ENCODE peak calls at places on chromosome 14, in seven cellular contexts. Z, R, A, F, J, I and M are unnamed samples.

GRCh38 chr14:54121461-54121860 is 164.8 kb upstream of the BMP4 start:
- DNase-seq in Z (no peak), R (no peak), A (no peak), F (no peak), J (no peak), I (no peak), M (no peak)

GRCh38 chr14:90775441-90775840 is 40.8 kb downstream of the TTC7B start:
- DNase-seq in Z (no peak), R (no peak), A (no peak), F (no peak), J (no peak), I (no peak), M (no peak)

GRCh38 chr14:103714063-103714724 is 1.1 kb downstream of the XRCC3 start:
- DNase-seq in Z (no peak), R (no peak), A (no peak), F (no peak), J (no peak), I (no peak), M (no peak)

GRCh38 chr14:90293766-90294471 is 37.6 kb downstream of the PSMC1 start:
- DNase-seq in Z (no peak), R (peak), A (no peak), F (no peak), J (no peak), I (no peak), M (no peak)

GRCh38 chr14:53871947-53872346 is 84.7 kb downstream of the BMP4 start:
- DNase-seq in Z (no peak), R (no peak), A (no peak), F (no peak), J (no peak), I (no peak), M (no peak)

GRCh38 chr14:100052819-100053218 is 12.4 kb upstream of the EVL start:
- DNase-seq in Z (no peak), R (no peak), A (no peak), F (no peak), J (no peak), I (no peak), M (no peak)

GRCh38 chr14:92356677-92357076 is 33.7 kb downstream of the SLC24A4 start:
- DNase-seq in Z (no peak), R (no peak), A (no peak), F (no peak), J (no peak), I (no peak), M (no peak)

GRCh38 chr14:72610096-72610830 is 283.6 kb downstream of the DPF3 start:
- DNase-seq in Z (no peak), R (no peak), A (no peak), F (no peak), J (no peak), I (no peak), M (no peak)

GRCh38 chr14:96978525-96979272 is 181.5 kb downstream of the VRK1 start:
- DNase-seq in Z (no peak), R (peak), A (no peak), F (no peak), J (no peak), I (no peak), M (peak)

GRCh38 chr14:42323426-42323825 is 716.8 kb downstream of the LRFN5 start:
- DNase-seq in Z (no peak), R (no peak), A (no peak), F (no peak), J (no peak), I (no peak), M (no peak)

GRCh38 chr14:21498540-21499526 is 12.3 kb downstream of the METTL3 start:
- DNase-seq in Z (no peak), R (peak), A (peak), F (peak), J (peak), I (peak), M (no peak)

GRCh38 chr14:75837151-75837787 is 144.5 kb downstream of the TGFB3 start:
- DNase-seq in Z (no peak), R (no peak), A (no peak), F (peak), J (no peak), I (no peak), M (no peak)